ENCODE peak calls at places on chromosomes 11 and 22, in seven cellular contexts. X is stimulated activated CD4-positive, alpha-beta T cell treated with anti-CD3 and anti-CD28 coated beads, Interleukin-4, amount 100 ng/mL, for 4 hours; G is T-helper 17 cell; R is sciatic nerve; E is fibroblast of the aortic adventitia; J is CD4-positive, alpha-beta memory T cell; O is AG08396. F is an unnamed sample.
A peak's percentile ranks its signal among the peaks of the same experiment; 100 is the strongest.

GRCh38 chr22:30193031-30193794 is 53.3 kb downstream of the LIF start:
- DNase-seq in X (no peak), G (no peak), R (no peak), E (no peak), J (no peak), O (no peak), F (no peak)

GRCh38 chr11:92302766-92303165 is 78.1 kb downstream of the FAT3 start:
- DNase-seq in X (no peak), G (no peak), R (no peak), E (no peak), J (no peak), O (peak; percentile 8), F (peak; percentile 78)

GRCh38 chr11:2777396-2777795 is 77.6 kb upstream of the KCNQ1OT1 start:
- DNase-seq in X (no peak), G (peak; percentile 1), R (no peak), E (peak; percentile 20), J (no peak), O (peak; percentile 73), F (peak; percentile 45)

GRCh38 chr22:37627545-37627944 is 11.9 kb upstream of the SH3BP1 start:
- DNase-seq in X (peak; percentile 38), G (no peak), R (no peak), E (no peak), J (peak; percentile 74), O (no peak), F (no peak)

GRCh38 chr11:40100204-40100603 is 1359.2 kb downstream of the LRRC4C start:
- DNase-seq in X (no peak), G (no peak), R (no peak), E (no peak), J (no peak), O (no peak), F (no peak)

GRCh38 chr11:2250041-2250440 is 20.3 kb downstream of the ASCL2 start:
- DNase-seq in X (no peak), G (no peak), R (no peak), E (no peak), J (no peak), O (no peak), F (no peak)

GRCh38 chr11:19861171-19861570 is 148.5 kb downstream of the NAV2 start:
- DNase-seq in X (no peak), G (no peak), R (no peak), E (peak; percentile 20), J (no peak), O (no peak), F (no peak)

GRCh38 chr11:95262994-95263764 is 32.2 kb upstream of the SESN3 start:
- DNase-seq in X (no peak), G (no peak), R (no peak), E (no peak), J (no peak), O (no peak), F (no peak)

GRCh38 chr22:44379817-44380560 is 67.2 kb upstream of the SHISAL1 start:
- DNase-seq in X (no peak), G (no peak), R (no peak), E (no peak), J (no peak), O (no peak), F (no peak)

GRCh38 chr11:134536219-134536618 is 124.2 kb upstream of the B3GAT1 start:
- DNase-seq in X (no peak), G (no peak), R (no peak), E (no peak), J (no peak), O (no peak), F (no peak)

GRCh38 chr22:49302150-49302460 is 525.6 kb downstream of the BRD1 start:
- DNase-seq in X (no peak), G (no peak), R (no peak), E (no peak), J (no peak), O (no peak), F (no peak)

GRCh38 chr11:28878025-28878424 is 769.8 kb downstream of the METTL15 start:
- DNase-seq in X (no peak), G (no peak), R (no peak), E (no peak), J (no peak), O (no peak), F (peak; percentile 37)

GRCh38 chr22:30984317-30984716 is 15.3 kb downstream of the TUG1 start:
- DNase-seq in X (no peak), G (no peak), R (no peak), E (no peak), J (no peak), O (no peak), F (no peak)

GRCh38 chr11:47641585-47642098 is 717 bp downstream of the MTCH2 start:
- DNase-seq in X (no peak), G (no peak), R (no peak), E (no peak), J (no peak), O (no peak), F (no peak)

GRCh38 chr11:126495806-126496205 is 140.3 kb downstream of the ST3GAL4 start:
- DNase-seq in X (no peak), G (no peak), R (peak; percentile 38), E (no peak), J (no peak), O (no peak), F (no peak)

GRCh38 chr11:70467196-70468085 is 69.1 kb downstream of the CTTN start:
- DNase-seq in X (peak; percentile 30), G (no peak), R (peak; percentile 86), E (peak; percentile 60), J (no peak), O (peak; percentile 80), F (peak; percentile 50)

GRCh38 chr22:37176464-37177061 is 11.5 kb downstream of the C1QTNF6 start:
- DNase-seq in X (no peak), G (no peak), R (peak; percentile 85), E (peak; percentile 86), J (no peak), O (peak; percentile 78), F (peak; percentile 41)

GRCh38 chr11:65814131-65814959 is 19.4 kb upstream of the SNX32 start:
- DNase-seq in X (no peak), G (no peak), R (no peak), E (peak; percentile 39), J (no peak), O (no peak), F (no peak)

GRCh38 chr22:29306175-29306829 is at the start of gene GAS2L1:
- DNase-seq in X (no peak), G (peak; percentile 20), R (peak; percentile 90), E (peak; percentile 76), J (peak; percentile 48), O (peak; percentile 95), F (peak; percentile 78)

F was measured in LHCN-M2.